ENCODE peak calls at places on chromosomes 12 and 14, in four cellular contexts. One of them, this sample, is unnamed.

GRCh38 chr12:53709671-53710070 is 17.6 kb downstream of the CALCOCO1 start:
- DNase-seq in GM04503: no peak
- DNase-seq in iPS-NIHi11: no peak
- DNase-seq in naive B cell: no peak
- DNase-seq in this sample: no peak

GRCh38 chr12:111434680-111435338 is 29.1 kb downstream of the SH2B3 start:
- DNase-seq in GM04503: no peak
- DNase-seq in iPS-NIHi11: no peak
- DNase-seq in naive B cell: peak; percentile 92
- DNase-seq in this sample: no peak

GRCh38 chr12:114425031-114425626 is 19.2 kb upstream of the TBX5 start:
- DNase-seq in GM04503: no peak
- DNase-seq in iPS-NIHi11: no peak
- DNase-seq in naive B cell: no peak
- DNase-seq in this sample: no peak

GRCh38 chr12:1580526-1580925 is 13.9 kb downstream of the FBXL14 start:
- DNase-seq in GM04503: no peak
- DNase-seq in iPS-NIHi11: no peak
- DNase-seq in naive B cell: no peak
- DNase-seq in this sample: no peak

GRCh38 chr12:31206038-31206670 is 119.8 kb downstream of the SINHCAF start:
- DNase-seq in GM04503: no peak
- DNase-seq in iPS-NIHi11: peak; percentile 58
- DNase-seq in naive B cell: no peak
- DNase-seq in this sample: no peak

GRCh38 chr12:53190108-53190729 is 9.5 kb upstream of the CSAD start:
- DNase-seq in GM04503: no peak
- DNase-seq in iPS-NIHi11: peak; percentile 89
- DNase-seq in naive B cell: no peak
- DNase-seq in this sample: no peak

GRCh38 chr14:64709126-64709525 is 4.9 kb downstream of the PLEKHG3 start:
- DNase-seq in GM04503: no peak
- DNase-seq in iPS-NIHi11: no peak
- DNase-seq in naive B cell: no peak
- DNase-seq in this sample: no peak

GRCh38 chr12:53973093-53974042 is at the start of gene HOXC11:
- DNase-seq in GM04503: no peak
- DNase-seq in iPS-NIHi11: peak; percentile 63
- DNase-seq in naive B cell: no peak
- DNase-seq in this sample: no peak

This sample was measured in GM04504.